ENCODE peak calls at places on chromosomes 12 and 14, in five cellular contexts. One of them, this sample, is unnamed.

GRCh38 chr12:53495903-53496751 is 3.1 kb downstream of the MAP3K12 start:
- DNase-seq in retinal pigment epithelial cell: peak
- DNase-seq in HT1080: no peak
- DNase-seq in CD8-positive, alpha-beta memory T cell: no peak
- DNase-seq in stimulated activated CD4-positive, alpha-beta T cell treated with anti-CD3 and anti-CD28 coated beads, Interleukin-15, amount 100 ng/mL, for 1 hour: no peak
- DNase-seq in this sample: no peak

GRCh38 chr12:10943167-10943566 is 4.1 kb upstream of the TAS2R14 start:
- DNase-seq in stimulated activated CD4-positive, alpha-beta T cell treated with anti-CD3 and anti-CD28 coated beads, Interleukin-15, amount 100 ng/mL, for 1 hour: no peak
- DNase-seq in retinal pigment epithelial cell: no peak
- DNase-seq in CD8-positive, alpha-beta memory T cell: no peak
- DNase-seq in HT1080: no peak
- DNase-seq in this sample: no peak

GRCh38 chr14:52961060-52961639 is 10.3 kb upstream of the FERMT2 start:
- DNase-seq in CD8-positive, alpha-beta memory T cell: peak
- DNase-seq in retinal pigment epithelial cell: no peak
- DNase-seq in stimulated activated CD4-positive, alpha-beta T cell treated with anti-CD3 and anti-CD28 coated beads, Interleukin-15, amount 100 ng/mL, for 1 hour: no peak
- DNase-seq in HT1080: peak
- DNase-seq in this sample: no peak

GRCh38 chr12:40117818-40118217 is 11.9 kb upstream of the SLC2A13 start:
- DNase-seq in CD8-positive, alpha-beta memory T cell: no peak
- DNase-seq in HT1080: no peak
- DNase-seq in stimulated activated CD4-positive, alpha-beta T cell treated with anti-CD3 and anti-CD28 coated beads, Interleukin-15, amount 100 ng/mL, for 1 hour: no peak
- DNase-seq in retinal pigment epithelial cell: no peak
- DNase-seq in this sample: no peak

GRCh38 chr14:44941591-44941990 is 20.2 kb downstream of the KLHL28 start:
- DNase-seq in HT1080: no peak
- DNase-seq in CD8-positive, alpha-beta memory T cell: no peak
- DNase-seq in stimulated activated CD4-positive, alpha-beta T cell treated with anti-CD3 and anti-CD28 coated beads, Interleukin-15, amount 100 ng/mL, for 1 hour: no peak
- DNase-seq in retinal pigment epithelial cell: no peak
- DNase-seq in this sample: no peak

GRCh38 chr12:27780612-27781408 is 774 bp upstream of the MANSC4 start:
- DNase-seq in HT1080: peak
- DNase-seq in CD8-positive, alpha-beta memory T cell: no peak
- DNase-seq in stimulated activated CD4-positive, alpha-beta T cell treated with anti-CD3 and anti-CD28 coated beads, Interleukin-15, amount 100 ng/mL, for 1 hour: peak
- DNase-seq in retinal pigment epithelial cell: peak
- DNase-seq in this sample: peak

GRCh38 chr14:86510503-86510902 is 980.6 kb downstream of the FLRT2 start:
- DNase-seq in stimulated activated CD4-positive, alpha-beta T cell treated with anti-CD3 and anti-CD28 coated beads, Interleukin-15, amount 100 ng/mL, for 1 hour: no peak
- DNase-seq in retinal pigment epithelial cell: peak
- DNase-seq in CD8-positive, alpha-beta memory T cell: no peak
- DNase-seq in HT1080: no peak
- DNase-seq in this sample: no peak

GRCh38 chr12:74538491-74539258 is 1.0 kb downstream of the ATXN7L3B start:
- DNase-seq in CD8-positive, alpha-beta memory T cell: peak
- DNase-seq in stimulated activated CD4-positive, alpha-beta T cell treated with anti-CD3 and anti-CD28 coated beads, Interleukin-15, amount 100 ng/mL, for 1 hour: no peak
- DNase-seq in HT1080: no peak
- DNase-seq in retinal pigment epithelial cell: no peak
- DNase-seq in this sample: no peak

GRCh38 chr14:20630340-20631022 is 11.0 kb downstream of the OR6S1 start:
- DNase-seq in retinal pigment epithelial cell: no peak
- DNase-seq in stimulated activated CD4-positive, alpha-beta T cell treated with anti-CD3 and anti-CD28 coated beads, Interleukin-15, amount 100 ng/mL, for 1 hour: no peak
- DNase-seq in HT1080: peak
- DNase-seq in CD8-positive, alpha-beta memory T cell: peak
- DNase-seq in this sample: peak

GRCh38 chr12:79086546-79086945 is 222.0 kb downstream of the SYT1 start:
- DNase-seq in CD8-positive, alpha-beta memory T cell: no peak
- DNase-seq in retinal pigment epithelial cell: peak
- DNase-seq in stimulated activated CD4-positive, alpha-beta T cell treated with anti-CD3 and anti-CD28 coated beads, Interleukin-15, amount 100 ng/mL, for 1 hour: no peak
- DNase-seq in HT1080: no peak
- DNase-seq in this sample: peak

GRCh38 chr12:131129839-131130238 is 176.1 kb downstream of the ADGRD1 start:
- DNase-seq in HT1080: peak
- DNase-seq in stimulated activated CD4-positive, alpha-beta T cell treated with anti-CD3 and anti-CD28 coated beads, Interleukin-15, amount 100 ng/mL, for 1 hour: no peak
- DNase-seq in retinal pigment epithelial cell: no peak
- DNase-seq in CD8-positive, alpha-beta memory T cell: no peak
- DNase-seq in this sample: no peak

GRCh38 chr14:90514566-90514965 is 117.7 kb downstream of the CALM1 start:
- DNase-seq in CD8-positive, alpha-beta memory T cell: no peak
- DNase-seq in stimulated activated CD4-positive, alpha-beta T cell treated with anti-CD3 and anti-CD28 coated beads, Interleukin-15, amount 100 ng/mL, for 1 hour: no peak
- DNase-seq in HT1080: no peak
- DNase-seq in retinal pigment epithelial cell: no peak
- DNase-seq in this sample: no peak

GRCh38 chr12:107761502-107761904 is 566 bp upstream of the PRDM4 start:
- DNase-seq in CD8-positive, alpha-beta memory T cell: no peak
- DNase-seq in stimulated activated CD4-positive, alpha-beta T cell treated with anti-CD3 and anti-CD28 coated beads, Interleukin-15, amount 100 ng/mL, for 1 hour: no peak
- DNase-seq in HT1080: no peak
- DNase-seq in retinal pigment epithelial cell: no peak
- DNase-seq in this sample: no peak

GRCh38 chr12:4164591-4165558 is 108.7 kb upstream of the CCND2 start:
- DNase-seq in CD8-positive, alpha-beta memory T cell: peak
- DNase-seq in retinal pigment epithelial cell: peak
- DNase-seq in stimulated activated CD4-positive, alpha-beta T cell treated with anti-CD3 and anti-CD28 coated beads, Interleukin-15, amount 100 ng/mL, for 1 hour: peak
- DNase-seq in HT1080: peak
- DNase-seq in this sample: no peak

GRCh38 chr12:109737111-109737510 is 23.5 kb downstream of the FAM222A start:
- DNase-seq in stimulated activated CD4-positive, alpha-beta T cell treated with anti-CD3 and anti-CD28 coated beads, Interleukin-15, amount 100 ng/mL, for 1 hour: no peak
- DNase-seq in HT1080: no peak
- DNase-seq in CD8-positive, alpha-beta memory T cell: no peak
- DNase-seq in retinal pigment epithelial cell: no peak
- DNase-seq in this sample: no peak

GRCh38 chr12:68870443-68870842 is 62.5 kb downstream of the MDM2 start:
- DNase-seq in CD8-positive, alpha-beta memory T cell: no peak
- DNase-seq in HT1080: no peak
- DNase-seq in retinal pigment epithelial cell: no peak
- DNase-seq in stimulated activated CD4-positive, alpha-beta T cell treated with anti-CD3 and anti-CD28 coated beads, Interleukin-15, amount 100 ng/mL, for 1 hour: no peak
- DNase-seq in this sample: no peak

GRCh38 chr12:51959211-51959610 is 7.7 kb downstream of the ACVR1B start:
- DNase-seq in stimulated activated CD4-positive, alpha-beta T cell treated with anti-CD3 and anti-CD28 coated beads, Interleukin-15, amount 100 ng/mL, for 1 hour: no peak
- DNase-seq in CD8-positive, alpha-beta memory T cell: no peak
- DNase-seq in HT1080: no peak
- DNase-seq in retinal pigment epithelial cell: no peak
- DNase-seq in this sample: no peak

GRCh38 chr12:131618303-131618658 is 92.6 kb upstream of the SFSWAP start:
- DNase-seq in HT1080: no peak
- DNase-seq in stimulated activated CD4-positive, alpha-beta T cell treated with anti-CD3 and anti-CD28 coated beads, Interleukin-15, amount 100 ng/mL, for 1 hour: no peak
- DNase-seq in CD8-positive, alpha-beta memory T cell: no peak
- DNase-seq in retinal pigment epithelial cell: no peak
- DNase-seq in this sample: no peak

GRCh38 chr14:50082308-50082742 is 34.0 kb downstream of the VCPKMT start:
- DNase-seq in CD8-positive, alpha-beta memory T cell: peak
- DNase-seq in stimulated activated CD4-positive, alpha-beta T cell treated with anti-CD3 and anti-CD28 coated beads, Interleukin-15, amount 100 ng/mL, for 1 hour: peak
- DNase-seq in retinal pigment epithelial cell: no peak
- DNase-seq in HT1080: no peak
- DNase-seq in this sample: no peak

GRCh38 chr14:24634158-24634557 is at the start of gene GZMB:
- DNase-seq in retinal pigment epithelial cell: no peak
- DNase-seq in stimulated activated CD4-positive, alpha-beta T cell treated with anti-CD3 and anti-CD28 coated beads, Interleukin-15, amount 100 ng/mL, for 1 hour: no peak
- DNase-seq in HT1080: peak
- DNase-seq in CD8-positive, alpha-beta memory T cell: peak
- DNase-seq in this sample: no peak

GRCh38 chr12:66763453-66763852 is 84.6 kb upstream of the GRIP1 start:
- DNase-seq in HT1080: no peak
- DNase-seq in stimulated activated CD4-positive, alpha-beta T cell treated with anti-CD3 and anti-CD28 coated beads, Interleukin-15, amount 100 ng/mL, for 1 hour: no peak
- DNase-seq in CD8-positive, alpha-beta memory T cell: no peak
- DNase-seq in retinal pigment epithelial cell: no peak
- DNase-seq in this sample: no peak

GRCh38 chr12:12428961-12429657 is 72.2 kb downstream of the BORCS5 start:
- DNase-seq in retinal pigment epithelial cell: no peak
- DNase-seq in CD8-positive, alpha-beta memory T cell: no peak
- DNase-seq in HT1080: peak
- DNase-seq in stimulated activated CD4-positive, alpha-beta T cell treated with anti-CD3 and anti-CD28 coated beads, Interleukin-15, amount 100 ng/mL, for 1 hour: no peak
- DNase-seq in this sample: no peak

GRCh38 chr12:113835913-113836312 is 130.2 kb downstream of the RBM19 start:
- DNase-seq in HT1080: no peak
- DNase-seq in retinal pigment epithelial cell: no peak
- DNase-seq in CD8-positive, alpha-beta memory T cell: no peak
- DNase-seq in stimulated activated CD4-positive, alpha-beta T cell treated with anti-CD3 and anti-CD28 coated beads, Interleukin-15, amount 100 ng/mL, for 1 hour: no peak
- DNase-seq in this sample: no peak

GRCh38 chr14:88563845-88564244 is 1.0 kb downstream of the ZC3H14 start:
- DNase-seq in stimulated activated CD4-positive, alpha-beta T cell treated with anti-CD3 and anti-CD28 coated beads, Interleukin-15, amount 100 ng/mL, for 1 hour: no peak
- DNase-seq in CD8-positive, alpha-beta memory T cell: no peak
- DNase-seq in retinal pigment epithelial cell: no peak
- DNase-seq in HT1080: no peak
- DNase-seq in this sample: no peak

GRCh38 chr14:45252356-45253069 is 489 bp downstream of the MIS18BP1 start:
- DNase-seq in retinal pigment epithelial cell: no peak
- DNase-seq in HT1080: no peak
- DNase-seq in CD8-positive, alpha-beta memory T cell: no peak
- DNase-seq in stimulated activated CD4-positive, alpha-beta T cell treated with anti-CD3 and anti-CD28 coated beads, Interleukin-15, amount 100 ng/mL, for 1 hour: no peak
- DNase-seq in this sample: no peak

GRCh38 chr12:95205685-95206084 is 11.6 kb downstream of the FGD6 start:
- DNase-seq in CD8-positive, alpha-beta memory T cell: no peak
- DNase-seq in stimulated activated CD4-positive, alpha-beta T cell treated with anti-CD3 and anti-CD28 coated beads, Interleukin-15, amount 100 ng/mL, for 1 hour: no peak
- DNase-seq in retinal pigment epithelial cell: peak
- DNase-seq in HT1080: peak
- DNase-seq in this sample: peak

GRCh38 chr12:110694330-110694891 is 5.5 kb upstream of the HVCN1 start:
- DNase-seq in retinal pigment epithelial cell: no peak
- DNase-seq in HT1080: no peak
- DNase-seq in stimulated activated CD4-positive, alpha-beta T cell treated with anti-CD3 and anti-CD28 coated beads, Interleukin-15, amount 100 ng/mL, for 1 hour: no peak
- DNase-seq in CD8-positive, alpha-beta memory T cell: no peak
- DNase-seq in this sample: no peak

GRCh38 chr14:68794856-68795601 is 2.2 kb upstream of the ZFP36L1 start:
- DNase-seq in retinal pigment epithelial cell: peak
- DNase-seq in HT1080: peak
- DNase-seq in stimulated activated CD4-positive, alpha-beta T cell treated with anti-CD3 and anti-CD28 coated beads, Interleukin-15, amount 100 ng/mL, for 1 hour: no peak
- DNase-seq in CD8-positive, alpha-beta memory T cell: peak
- DNase-seq in this sample: no peak

GRCh38 chr14:62289471-62289870 is 527.3 kb downstream of the SNAPC1 start:
- DNase-seq in retinal pigment epithelial cell: no peak
- DNase-seq in CD8-positive, alpha-beta memory T cell: no peak
- DNase-seq in stimulated activated CD4-positive, alpha-beta T cell treated with anti-CD3 and anti-CD28 coated beads, Interleukin-15, amount 100 ng/mL, for 1 hour: no peak
- DNase-seq in HT1080: peak
- DNase-seq in this sample: no peak

GRCh38 chr12:57452937-57453509 is 2.1 kb upstream of the INHBE start:
- DNase-seq in HT1080: peak
- DNase-seq in CD8-positive, alpha-beta memory T cell: no peak
- DNase-seq in retinal pigment epithelial cell: no peak
- DNase-seq in stimulated activated CD4-positive, alpha-beta T cell treated with anti-CD3 and anti-CD28 coated beads, Interleukin-15, amount 100 ng/mL, for 1 hour: peak
- DNase-seq in this sample: no peak

GRCh38 chr12:19131020-19131431 is 1.5 kb downstream of the PLEKHA5 start:
- DNase-seq in retinal pigment epithelial cell: no peak
- DNase-seq in CD8-positive, alpha-beta memory T cell: peak
- DNase-seq in HT1080: peak
- DNase-seq in stimulated activated CD4-positive, alpha-beta T cell treated with anti-CD3 and anti-CD28 coated beads, Interleukin-15, amount 100 ng/mL, for 1 hour: no peak
- DNase-seq in this sample: no peak

GRCh38 chr12:27865421-27865820 is 85.4 kb upstream of the MANSC4 start:
- DNase-seq in stimulated activated CD4-positive, alpha-beta T cell treated with anti-CD3 and anti-CD28 coated beads, Interleukin-15, amount 100 ng/mL, for 1 hour: no peak
- DNase-seq in retinal pigment epithelial cell: no peak
- DNase-seq in HT1080: peak
- DNase-seq in CD8-positive, alpha-beta memory T cell: no peak
- DNase-seq in this sample: no peak

GRCh38 chr12:124335426-124336183 is 40.7 kb downstream of the RFLNA start:
- DNase-seq in HT1080: no peak
- DNase-seq in retinal pigment epithelial cell: no peak
- DNase-seq in CD8-positive, alpha-beta memory T cell: no peak
- DNase-seq in stimulated activated CD4-positive, alpha-beta T cell treated with anti-CD3 and anti-CD28 coated beads, Interleukin-15, amount 100 ng/mL, for 1 hour: no peak
- DNase-seq in this sample: no peak

GRCh38 chr12:94114166-94114565 is 34.2 kb upstream of the PLXNC1 start:
- DNase-seq in CD8-positive, alpha-beta memory T cell: no peak
- DNase-seq in HT1080: no peak
- DNase-seq in stimulated activated CD4-positive, alpha-beta T cell treated with anti-CD3 and anti-CD28 coated beads, Interleukin-15, amount 100 ng/mL, for 1 hour: no peak
- DNase-seq in retinal pigment epithelial cell: no peak
- DNase-seq in this sample: no peak